ENCODE peak calls at places on chromosomes 13 and 19, in six cellular contexts. I is psoas muscle; K is fibroblast of lung; P is tibial artery; R is SK-N-SH; T is stimulated activated CD4-positive, alpha-beta T cell treated with anti-CD3 and anti-CD28 coated beads, Interleukin-2, amount 100 ng/mL, for 48 hours. F is an unnamed sample.

GRCh38 chr13:71605744-71606143 is 261.3 kb downstream of the DACH1 start:
- DNase-seq in I (no peak), K (no peak), P (no peak), R (no peak), T (no peak), F (no peak)

GRCh38 chr13:51950722-51951121 is 60.5 kb downstream of the ATP7B start:
- DNase-seq in I (no peak), K (no peak), P (no peak), R (no peak), T (no peak), F (peak)

GRCh38 chr13:33679658-33680012 is 138.3 kb upstream of the RFC3 start:
- DNase-seq in I (no peak), K (no peak), P (no peak), R (no peak), T (no peak), F (no peak)

GRCh38 chr19:54459282-54460229 is 4.0 kb downstream of the LENG9 start:
- DNase-seq in I (peak), K (no peak), P (no peak), R (no peak), T (no peak), F (no peak)

GRCh38 chr13:102667911-102668310 is 26.9 kb downstream of the METTL21C start:
- DNase-seq in I (no peak), K (no peak), P (no peak), R (no peak), T (no peak), F (no peak)

GRCh38 chr13:99626461-99627082 is 125.3 kb downstream of the TM9SF2 start:
- DNase-seq in I (no peak), K (peak), P (peak), R (no peak), T (no peak), F (no peak)

GRCh38 chr13:87344176-87344575 is 327.0 kb upstream of the SLITRK5 start:
- DNase-seq in I (no peak), K (peak), P (no peak), R (no peak), T (no peak), F (no peak)

GRCh38 chr13:110716235-110716505 is 2.7 kb downstream of the ING1 start:
- DNase-seq in I (peak), K (peak), P (peak), R (no peak), T (no peak), F (peak)

GRCh38 chr19:33281296-33281926 is 20.9 kb downstream of the CEBPA start:
- DNase-seq in I (no peak), K (no peak), P (no peak), R (no peak), T (no peak), F (no peak)

GRCh38 chr13:99158846-99159245 is 41.8 kb upstream of the UBAC2 start:
- DNase-seq in I (no peak), K (no peak), P (no peak), R (no peak), T (no peak), F (no peak)

GRCh38 chr19:23946569-23946968 is 31.9 kb downstream of the ZNF726 start:
- DNase-seq in I (no peak), K (no peak), P (no peak), R (no peak), T (no peak), F (no peak)

GRCh38 chr13:72230131-72230530 is 363.1 kb upstream of the DACH1 start:
- DNase-seq in I (no peak), K (no peak), P (no peak), R (no peak), T (no peak), F (no peak)

GRCh38 chr13:46605089-46605488 is 52.1 kb downstream of the LRCH1 start:
- DNase-seq in I (no peak), K (peak), P (no peak), R (no peak), T (no peak), F (no peak)

GRCh38 chr19:41306394-41306793 is 3.6 kb upstream of the CCDC97 start:
- DNase-seq in I (no peak), K (no peak), P (no peak), R (no peak), T (no peak), F (no peak)